ENCODE peak calls at places on chromosome 19, in eight cellular contexts. One of them, this sample, is unnamed.
A peak's percentile ranks its signal among the peaks of the same experiment; 100 is the strongest.

GRCh38 chr19:47697863-47698609 is 15.2 kb upstream of the EHD2 start:
- DNase-seq in Ammon's horn: peak; percentile 94
- DNase-seq in fibroblast of the conjunctiva: peak; percentile 81
- DNase-seq in T-cell: no peak
- DNase-seq in GOT3: peak; percentile 41
- DNase-seq in stimulated activated effector memory CD8-positive, alpha-beta T cell treated with anti-CD3 and anti-CD28 coated beads, Interleukin-12 subunit alpha, Interleukin-12 subunit beta, amount 100 ng/mL, for 72 hours: peak; percentile 71
- DNase-seq in HFF-Myc: peak; percentile 52
- DNase-seq in HT1080: peak; percentile 88
- DNase-seq in this sample: peak; percentile 67

GRCh38 chr19:33383722-33384292 is 10.3 kb downstream of the CEBPG start:
- DNase-seq in Ammon's horn: no peak
- DNase-seq in fibroblast of the conjunctiva: no peak
- DNase-seq in T-cell: no peak
- DNase-seq in GOT3: no peak
- DNase-seq in stimulated activated effector memory CD8-positive, alpha-beta T cell treated with anti-CD3 and anti-CD28 coated beads, Interleukin-12 subunit alpha, Interleukin-12 subunit beta, amount 100 ng/mL, for 72 hours: no peak
- DNase-seq in HFF-Myc: no peak
- DNase-seq in HT1080: no peak
- DNase-seq in this sample: no peak

GRCh38 chr19:42440357-42441046 is 2.2 kb downstream of the CXCL17 start:
- DNase-seq in Ammon's horn: peak; percentile 72
- DNase-seq in fibroblast of the conjunctiva: peak; percentile 42
- DNase-seq in T-cell: peak; percentile 58
- DNase-seq in GOT3: no peak
- DNase-seq in stimulated activated effector memory CD8-positive, alpha-beta T cell treated with anti-CD3 and anti-CD28 coated beads, Interleukin-12 subunit alpha, Interleukin-12 subunit beta, amount 100 ng/mL, for 72 hours: peak; percentile 89
- DNase-seq in HFF-Myc: no peak
- DNase-seq in HT1080: peak; percentile 41
- DNase-seq in this sample: no peak

GRCh38 chr19:15550273-15550672 is 41.9 kb downstream of the CYP4F22 start:
- DNase-seq in Ammon's horn: no peak
- DNase-seq in fibroblast of the conjunctiva: no peak
- DNase-seq in T-cell: no peak
- DNase-seq in GOT3: no peak
- DNase-seq in stimulated activated effector memory CD8-positive, alpha-beta T cell treated with anti-CD3 and anti-CD28 coated beads, Interleukin-12 subunit alpha, Interleukin-12 subunit beta, amount 100 ng/mL, for 72 hours: no peak
- DNase-seq in HFF-Myc: no peak
- DNase-seq in HT1080: no peak
- DNase-seq in this sample: no peak

GRCh38 chr19:55173717-55174409 is 6.2 kb downstream of the SYT5 start:
- DNase-seq in Ammon's horn: no peak
- DNase-seq in fibroblast of the conjunctiva: peak; percentile 45
- DNase-seq in T-cell: no peak
- DNase-seq in GOT3: peak; percentile 58
- DNase-seq in stimulated activated effector memory CD8-positive, alpha-beta T cell treated with anti-CD3 and anti-CD28 coated beads, Interleukin-12 subunit alpha, Interleukin-12 subunit beta, amount 100 ng/mL, for 72 hours: peak; percentile 74
- DNase-seq in HFF-Myc: no peak
- DNase-seq in HT1080: peak; percentile 25
- DNase-seq in this sample: peak; percentile 54

GRCh38 chr19:56091066-56091490 is 30.0 kb downstream of the ZNF787 start:
- DNase-seq in Ammon's horn: peak; percentile 52
- DNase-seq in fibroblast of the conjunctiva: no peak
- DNase-seq in T-cell: no peak
- DNase-seq in GOT3: no peak
- DNase-seq in stimulated activated effector memory CD8-positive, alpha-beta T cell treated with anti-CD3 and anti-CD28 coated beads, Interleukin-12 subunit alpha, Interleukin-12 subunit beta, amount 100 ng/mL, for 72 hours: no peak
- DNase-seq in HFF-Myc: no peak
- DNase-seq in HT1080: no peak
- DNase-seq in this sample: no peak

GRCh38 chr19:2308114-2308556 is at the start of gene LINGO3:
- DNase-seq in Ammon's horn: no peak
- DNase-seq in fibroblast of the conjunctiva: no peak
- DNase-seq in T-cell: no peak
- DNase-seq in GOT3: no peak
- DNase-seq in stimulated activated effector memory CD8-positive, alpha-beta T cell treated with anti-CD3 and anti-CD28 coated beads, Interleukin-12 subunit alpha, Interleukin-12 subunit beta, amount 100 ng/mL, for 72 hours: no peak
- DNase-seq in HFF-Myc: no peak
- DNase-seq in HT1080: no peak
- DNase-seq in this sample: no peak

GRCh38 chr19:10226376-10227214 is 4.5 kb downstream of the S1PR2 start:
- DNase-seq in Ammon's horn: peak; percentile 37
- DNase-seq in fibroblast of the conjunctiva: peak; percentile 99
- DNase-seq in T-cell: no peak
- DNase-seq in GOT3: no peak
- DNase-seq in stimulated activated effector memory CD8-positive, alpha-beta T cell treated with anti-CD3 and anti-CD28 coated beads, Interleukin-12 subunit alpha, Interleukin-12 subunit beta, amount 100 ng/mL, for 72 hours: no peak
- DNase-seq in HFF-Myc: peak; percentile 93
- DNase-seq in HT1080: no peak
- DNase-seq in this sample: no peak

GRCh38 chr19:4007836-4008539 is 452 bp downstream of the PIAS4 start:
- DNase-seq in Ammon's horn: no peak
- DNase-seq in fibroblast of the conjunctiva: no peak
- DNase-seq in T-cell: no peak
- DNase-seq in GOT3: no peak
- DNase-seq in stimulated activated effector memory CD8-positive, alpha-beta T cell treated with anti-CD3 and anti-CD28 coated beads, Interleukin-12 subunit alpha, Interleukin-12 subunit beta, amount 100 ng/mL, for 72 hours: peak; percentile 63
- DNase-seq in HFF-Myc: no peak
- DNase-seq in HT1080: no peak
- DNase-seq in this sample: no peak

GRCh38 chr19:13143135-13143534 is 7.0 kb downstream of the STX10 start:
- DNase-seq in Ammon's horn: no peak
- DNase-seq in fibroblast of the conjunctiva: no peak
- DNase-seq in T-cell: no peak
- DNase-seq in GOT3: no peak
- DNase-seq in stimulated activated effector memory CD8-positive, alpha-beta T cell treated with anti-CD3 and anti-CD28 coated beads, Interleukin-12 subunit alpha, Interleukin-12 subunit beta, amount 100 ng/mL, for 72 hours: no peak
- DNase-seq in HFF-Myc: no peak
- DNase-seq in HT1080: peak; percentile 94
- DNase-seq in this sample: no peak

GRCh38 chr19:641702-642101 is 2.0 kb downstream of the FGF22 start:
- DNase-seq in Ammon's horn: no peak
- DNase-seq in fibroblast of the conjunctiva: no peak
- DNase-seq in T-cell: no peak
- DNase-seq in GOT3: no peak
- DNase-seq in stimulated activated effector memory CD8-positive, alpha-beta T cell treated with anti-CD3 and anti-CD28 coated beads, Interleukin-12 subunit alpha, Interleukin-12 subunit beta, amount 100 ng/mL, for 72 hours: no peak
- DNase-seq in HFF-Myc: no peak
- DNase-seq in HT1080: no peak
- DNase-seq in this sample: no peak

GRCh38 chr19:19502281-19502680 is 13.1 kb downstream of the TSSK6 start:
- DNase-seq in Ammon's horn: no peak
- DNase-seq in fibroblast of the conjunctiva: no peak
- DNase-seq in T-cell: no peak
- DNase-seq in GOT3: no peak
- DNase-seq in stimulated activated effector memory CD8-positive, alpha-beta T cell treated with anti-CD3 and anti-CD28 coated beads, Interleukin-12 subunit alpha, Interleukin-12 subunit beta, amount 100 ng/mL, for 72 hours: no peak
- DNase-seq in HFF-Myc: no peak
- DNase-seq in HT1080: no peak
- DNase-seq in this sample: no peak

GRCh38 chr19:4870025-4870700 is 2.7 kb upstream of the PLIN3 start:
- DNase-seq in Ammon's horn: no peak
- DNase-seq in fibroblast of the conjunctiva: peak; percentile 93
- DNase-seq in T-cell: no peak
- DNase-seq in GOT3: no peak
- DNase-seq in stimulated activated effector memory CD8-positive, alpha-beta T cell treated with anti-CD3 and anti-CD28 coated beads, Interleukin-12 subunit alpha, Interleukin-12 subunit beta, amount 100 ng/mL, for 72 hours: peak; percentile 61
- DNase-seq in HFF-Myc: peak; percentile 95
- DNase-seq in HT1080: peak; percentile 93
- DNase-seq in this sample: peak; percentile 92

GRCh38 chr19:21680026-21680425 is 87.4 kb downstream of the ZNF100 start:
- DNase-seq in Ammon's horn: no peak
- DNase-seq in fibroblast of the conjunctiva: no peak
- DNase-seq in T-cell: no peak
- DNase-seq in GOT3: no peak
- DNase-seq in stimulated activated effector memory CD8-positive, alpha-beta T cell treated with anti-CD3 and anti-CD28 coated beads, Interleukin-12 subunit alpha, Interleukin-12 subunit beta, amount 100 ng/mL, for 72 hours: no peak
- DNase-seq in HFF-Myc: no peak
- DNase-seq in HT1080: no peak
- DNase-seq in this sample: no peak

GRCh38 chr19:11570039-11570462 is 7.4 kb downstream of the ACP5 start:
- DNase-seq in Ammon's horn: no peak
- DNase-seq in fibroblast of the conjunctiva: no peak
- DNase-seq in T-cell: no peak
- DNase-seq in GOT3: no peak
- DNase-seq in stimulated activated effector memory CD8-positive, alpha-beta T cell treated with anti-CD3 and anti-CD28 coated beads, Interleukin-12 subunit alpha, Interleukin-12 subunit beta, amount 100 ng/mL, for 72 hours: no peak
- DNase-seq in HFF-Myc: no peak
- DNase-seq in HT1080: no peak
- DNase-seq in this sample: no peak